ENCODE peak calls at places on chromosomes 6 and 20, in five cellular contexts. S is GM04504; G is activated naive CD4-positive, alpha-beta T cell; O is Peyer's patch; I is activated CD4-positive, alpha-beta T cell treated with anti-CD3 and anti-CD28 coated beads, Interleukin-2, amount 50 U/mL, for 1 hour. J is an unnamed sample.

GRCh38 chr20:19688031-19688806 is 69.8 kb upstream of the RIN2 start:
- DNase-seq in S (peak), G (no peak), O (peak), I (peak), J (peak)

GRCh38 chr20:64033981-64034493 is 1.9 kb upstream of the C20orf204 start:
- DNase-seq in S (no peak), G (no peak), O (no peak), I (no peak), J (no peak)

GRCh38 chr20:16617056-16617455 is 43.8 kb upstream of the KIF16B start:
- DNase-seq in S (no peak), G (no peak), O (no peak), I (no peak), J (no peak)

GRCh38 chr6:153059311-153059710 is 56.8 kb upstream of the MTRF1L start:
- DNase-seq in S (no peak), G (no peak), O (no peak), I (no peak), J (no peak)

GRCh38 chr6:54010340-54011276 is 100.6 kb upstream of the MLIP start:
- DNase-seq in S (no peak), G (no peak), O (no peak), I (no peak), J (no peak)

GRCh38 chr6:39062014-39062740 is 13.6 kb downstream of the GLP1R start:
- DNase-seq in S (no peak), G (no peak), O (no peak), I (no peak), J (no peak)

GRCh38 chr6:19664878-19665715 is 172.1 kb upstream of the ID4 start:
- DNase-seq in S (no peak), G (no peak), O (no peak), I (no peak), J (no peak)

GRCh38 chr20:40711078-40711477 is 22.0 kb upstream of the MAFB start:
- DNase-seq in S (no peak), G (no peak), O (no peak), I (no peak), J (no peak)

GRCh38 chr6:30542404-30542725 is 13.9 kb downstream of the GNL1 start:
- DNase-seq in S (no peak), G (no peak), O (no peak), I (peak), J (no peak)

GRCh38 chr6:46953921-46954320 is 32.2 kb upstream of the ADGRF5 start:
- DNase-seq in S (no peak), G (no peak), O (no peak), I (no peak), J (no peak)

GRCh38 chr6:163943647-163944395 is 529.3 kb downstream of the QKI start:
- DNase-seq in S (no peak), G (no peak), O (no peak), I (no peak), J (no peak)

GRCh38 chr6:106097368-106098231 is 11.5 kb downstream of the PRDM1 start:
- DNase-seq in S (no peak), G (no peak), O (peak), I (peak), J (no peak)

GRCh38 chr6:1445650-1446645 is 56.6 kb downstream of the FOXF2 start:
- DNase-seq in S (no peak), G (no peak), O (no peak), I (no peak), J (no peak)

GRCh38 chr20:47576516-47577033 is 74.9 kb downstream of the NCOA3 start:
- DNase-seq in S (peak), G (no peak), O (peak), I (no peak), J (peak)

GRCh38 chr20:380763-381580 is 412 bp downstream of the TRIB3 start:
- DNase-seq in S (peak), G (peak), O (peak), I (peak), J (no peak)

GRCh38 chr20:4181956-4182945 is 166.9 kb upstream of the RNF24 start:
- DNase-seq in S (no peak), G (no peak), O (no peak), I (no peak), J (no peak)

GRCh38 chr6:68741501-68742343 is 106.6 kb downstream of the ADGRB3 start:
- DNase-seq in S (no peak), G (no peak), O (no peak), I (no peak), J (no peak)

GRCh38 chr6:44258325-44258863 is 1.1 kb upstream of the SLC35B2 start:
- DNase-seq in S (no peak), G (no peak), O (no peak), I (no peak), J (no peak)